ENCODE peak calls at places on chromosomes 13 and 19, in nine cellular contexts. D, R, P, F, B, Y, O, E and Q are unnamed samples.
A peak's percentile ranks its signal among the peaks of the same experiment; 100 is the strongest.

GRCh38 chr13:44756411-44756810 is 180.3 kb upstream of the TSC22D1 start:
- DNase-seq in D (no peak), R (peak; percentile 49), P (no peak), F (no peak), B (no peak), Y (no peak), O (no peak), E (peak; percentile 54), Q (no peak)

GRCh38 chr13:73702419-73703071 is 431.7 kb downstream of the KLF12 start:
- DNase-seq in D (no peak), R (no peak), P (peak; percentile 37), F (no peak), B (no peak), Y (no peak), O (no peak), E (peak; percentile 67), Q (no peak)

GRCh38 chr13:97359181-97360057 is 74.5 kb upstream of the RAP2A start:
- DNase-seq in D (peak; percentile 58), R (peak; percentile 45), P (peak; percentile 47), F (peak; percentile 63), B (peak; percentile 78), Y (peak; percentile 42), O (peak; percentile 29), E (peak; percentile 60), Q (no peak)

GRCh38 chr19:31461814-31462539 is 112.7 kb upstream of the TSHZ3 start:
- DNase-seq in D (no peak), R (no peak), P (no peak), F (no peak), B (peak; percentile 14), Y (no peak), O (peak; percentile 2), E (no peak), Q (no peak)

GRCh38 chr19:55117063-55117635 is 288 bp downstream of the PPP1R12C start:
- DNase-seq in D (no peak), R (no peak), P (peak; percentile 36), F (no peak), B (no peak), Y (no peak), O (no peak), E (no peak), Q (no peak)

GRCh38 chr13:44116562-44117315 is 237.0 kb downstream of the LACC1 start:
- DNase-seq in D (no peak), R (no peak), P (no peak), F (peak; percentile 53), B (peak; percentile 8), Y (no peak), O (no peak), E (no peak), Q (no peak)

GRCh38 chr13:113448885-113449692 is 4.2 kb downstream of the ADPRHL1 start:
- DNase-seq in D (peak; percentile 69), R (no peak), P (peak; percentile 30), F (peak; percentile 96), B (no peak), Y (peak; percentile 69), O (no peak), E (peak; percentile 93), Q (peak; percentile 49)

GRCh38 chr19:38867176-38867780 is 10.8 kb downstream of the RINL start:
- DNase-seq in D (no peak), R (no peak), P (no peak), F (no peak), B (no peak), Y (no peak), O (no peak), E (no peak), Q (no peak)

GRCh38 chr19:3284759-3285646 is 60.5 kb downstream of the CELF5 start:
- DNase-seq in D (peak; percentile 87), R (no peak), P (peak; percentile 92), F (no peak), B (peak; percentile 65), Y (peak; percentile 89), O (no peak), E (peak; percentile 91), Q (peak; percentile 53)

GRCh38 chr19:53910170-53910518 is 1.1 kb downstream of the CACNG7 start:
- DNase-seq in D (no peak), R (no peak), P (no peak), F (no peak), B (no peak), Y (no peak), O (no peak), E (no peak), Q (no peak)

GRCh38 chr13:59722580-59722900 is 441.2 kb downstream of the DIAPH3 start:
- DNase-seq in D (no peak), R (no peak), P (no peak), F (no peak), B (no peak), Y (no peak), O (no peak), E (no peak), Q (no peak)

GRCh38 chr13:31761951-31762350 is 22.6 kb downstream of the RXFP2 start:
- DNase-seq in D (no peak), R (peak; percentile 13), P (no peak), F (no peak), B (peak; percentile 69), Y (no peak), O (no peak), E (no peak), Q (no peak)

GRCh38 chr13:20713014-20713376 is 9.5 kb downstream of the IL17D start:
- DNase-seq in D (no peak), R (no peak), P (no peak), F (no peak), B (no peak), Y (no peak), O (no peak), E (no peak), Q (no peak)

GRCh38 chr13:111490611-111491010 is 170.2 kb downstream of the TEX29 start:
- DNase-seq in D (peak; percentile 29), R (no peak), P (no peak), F (no peak), B (no peak), Y (no peak), O (no peak), E (no peak), Q (no peak)

GRCh38 chr19:4596033-4596904 is 36.8 kb upstream of the SEMA6B start:
- DNase-seq in D (no peak), R (no peak), P (no peak), F (no peak), B (no peak), Y (no peak), O (no peak), E (no peak), Q (no peak)